ENCODE peak calls at places on chromosome 1, in six cellular contexts. T is stomach, O is transverse colon, Z is suprapubic skin, L is K562, I is GM12878. S is an unnamed sample.

GRCh38 chr1:41683681-41684500 is 199.4 kb upstream of the EDN2 start:
- DNase-seq in I (no peak), T (no peak), O (no peak), L (peak; percentile 26), Z (no peak), S (no peak)

GRCh38 chr1:155307247-155307740 is 1.4 kb upstream of the FDPS start:
- DNase-seq in Z (no peak), O (no peak), L (peak; percentile 81), I (no peak), T (no peak), S (no peak)

GRCh38 chr1:224287714-224288113 is 42.3 kb downstream of the NVL start:
- DNase-seq in I (no peak), T (no peak), O (no peak), L (no peak), Z (no peak), S (peak; percentile 12)

GRCh38 chr1:4117196-4117595 is 217.1 kb upstream of the C1orf174 start:
- DNase-seq in Z (peak; percentile 13), O (no peak), L (no peak), T (no peak), I (no peak), S (no peak)

GRCh38 chr1:109527098-109527811 is 12.4 kb upstream of the GPR61 start:
- DNase-seq in T (no peak), O (no peak), L (no peak), I (no peak), Z (no peak), S (no peak)

GRCh38 chr1:167517535-167518330 is 596 bp downstream of the CD247 start:
- DNase-seq in I (no peak), O (peak; percentile 22), T (no peak), L (peak; percentile 79), Z (no peak), S (no peak)

GRCh38 chr1:33763406-33763805 is 100.5 kb upstream of the HMGB4 start:
- DNase-seq in Z (no peak), O (no peak), L (no peak), T (no peak), I (no peak), S (no peak)

GRCh38 chr1:43543567-43543966 is 12.9 kb downstream of the PTPRF start:
- DNase-seq in I (no peak), Z (no peak), O (no peak), L (no peak), T (no peak), S (no peak)

GRCh38 chr1:20192364-20192763 is 6.0 kb upstream of the PLA2G2C start:
- DNase-seq in I (no peak), T (no peak), Z (no peak), O (no peak), L (no peak), S (no peak)

GRCh38 chr1:54053745-54054437 is 483 bp downstream of the TCEANC2 start:
- DNase-seq in Z (no peak), T (no peak), L (peak; percentile 48), I (no peak), O (no peak), S (no peak)

GRCh38 chr1:204146965-204147364 is 4.9 kb downstream of the ETNK2 start:
- DNase-seq in Z (no peak), L (no peak), T (no peak), O (no peak), I (no peak), S (no peak)

GRCh38 chr1:47859092-47859743 is 138.0 kb downstream of the TRABD2B start:
- DNase-seq in T (no peak), L (no peak), I (no peak), Z (no peak), O (no peak), S (no peak)

GRCh38 chr1:204074274-204075115 is 1.6 kb downstream of the SOX13 start:
- DNase-seq in I (no peak), Z (peak; percentile 78), O (peak; percentile 81), L (no peak), T (peak; percentile 58), S (no peak)

GRCh38 chr1:44799770-44800584 is at the start of gene PLK3:
- DNase-seq in Z (peak; percentile 99), T (peak; percentile 98), L (peak; percentile 99), I (peak; percentile 91), O (peak; percentile 99), S (peak; percentile 99)
- TF ChIP-seq POLR2AphosphoS5 in Z (peak; percentile 91), T (peak; percentile 93), L (peak; percentile 85), I (peak; percentile 88), O (peak; percentile 89), S (peak; percentile 85)

GRCh38 chr1:9821710-9822109 is 2.1 kb downstream of the CLSTN1 start:
- DNase-seq in L (no peak), O (no peak), I (no peak), Z (no peak), T (no peak), S (no peak)
- H3K4me1 ChIP-seq in L (peaks cover 23% of the 10 kb centered on the region), O (peaks cover 15% of the 10 kb centered on the region), I (peaks cover 26% of the 10 kb centered on the region), Z (peaks cover 58% of the 10 kb centered on the region), T (peaks cover 30% of the 10 kb centered on the region), S (peaks cover 23% of the 10 kb centered on the region)

DNA sequence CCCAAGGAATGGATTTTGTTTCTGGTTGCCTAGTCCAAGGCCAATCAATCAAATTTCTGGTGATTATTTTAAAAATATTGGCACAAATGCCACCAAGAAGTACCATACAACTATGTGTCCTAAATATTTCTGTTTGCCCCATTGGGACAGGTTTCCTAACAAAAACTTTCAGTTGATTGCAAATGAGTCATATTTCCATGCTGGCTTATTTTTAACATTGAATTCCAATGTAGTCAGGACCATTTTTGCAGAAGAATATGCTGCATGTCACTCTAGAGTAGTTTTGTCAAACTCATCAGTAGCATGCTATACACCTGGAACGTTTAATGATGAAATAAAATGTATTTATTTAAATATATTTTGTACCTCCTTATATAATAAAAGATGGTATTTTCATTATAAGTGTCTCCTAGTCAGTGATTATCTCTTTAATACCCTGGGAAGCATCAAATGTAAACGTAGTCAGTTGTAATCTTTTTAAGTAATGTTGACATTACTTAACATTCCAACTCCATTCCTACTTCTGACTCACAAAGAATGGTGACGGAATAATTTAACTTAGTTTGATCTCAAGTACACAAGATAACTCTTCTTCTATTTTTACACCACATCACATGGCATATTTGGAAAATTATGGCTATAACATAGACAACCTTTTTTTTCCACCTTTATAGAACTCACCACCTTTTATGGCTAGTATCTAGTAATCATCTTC is 39.0 kb upstream of the USH2A start:
- DNase-seq in L (no peak), Z (no peak), O (no peak), I (no peak), T (no peak), S (no peak)
- TF ChIP-seq EP300 in L (no peak), Z (no peak), O (no peak), I (no peak), T (no peak), S (no peak)

GRCh38 chr1:50077273-50077672 is 31.4 kb upstream of the ELAVL4 start:
- DNase-seq in T (no peak), O (no peak), L (no peak), Z (no peak), I (no peak), S (no peak)
- TF ChIP-seq POLR2AphosphoS5 in T (no peak), O (no peak), L (no peak), Z (no peak), I (no peak), S (no peak)

GRCh38 chr1:15189692-15190321 is 36.3 kb downstream of the TMEM51 start:
- DNase-seq in O (no peak), I (no peak), T (no peak), Z (no peak), L (no peak), S (no peak)

GRCh38 chr1:15187175-15187810 is 33.7 kb downstream of the TMEM51 start:
- DNase-seq in T (no peak), I (no peak), L (no peak), Z (no peak), O (peak; percentile 40), S (no peak)

GRCh38 chr1:15188145-15188544 is 34.6 kb downstream of the TMEM51 start:
- DNase-seq in O (no peak), Z (no peak), L (no peak), T (no peak), I (no peak), S (no peak)

GRCh38 chr1:15186846-15187151 is 33.3 kb downstream of the TMEM51 start:
- DNase-seq in O (no peak), L (no peak), T (no peak), I (no peak), Z (no peak), S (no peak)

GRCh38 chr1:15188678-15189077 is 35.1 kb downstream of the TMEM51 start:
- DNase-seq in T (no peak), Z (no peak), L (no peak), I (no peak), O (no peak), S (no peak)
- H3K4me1 ChIP-seq in T (peaks cover 54% of the 10 kb centered on the region), Z (no peaks in the 10 kb centered on the region), L (no peaks in the 10 kb centered on the region), I (no peaks in the 10 kb centered on the region), O (peaks cover 20% of the 10 kb centered on the region), S (peaks cover 27% of the 10 kb centered on the region)

DNA sequence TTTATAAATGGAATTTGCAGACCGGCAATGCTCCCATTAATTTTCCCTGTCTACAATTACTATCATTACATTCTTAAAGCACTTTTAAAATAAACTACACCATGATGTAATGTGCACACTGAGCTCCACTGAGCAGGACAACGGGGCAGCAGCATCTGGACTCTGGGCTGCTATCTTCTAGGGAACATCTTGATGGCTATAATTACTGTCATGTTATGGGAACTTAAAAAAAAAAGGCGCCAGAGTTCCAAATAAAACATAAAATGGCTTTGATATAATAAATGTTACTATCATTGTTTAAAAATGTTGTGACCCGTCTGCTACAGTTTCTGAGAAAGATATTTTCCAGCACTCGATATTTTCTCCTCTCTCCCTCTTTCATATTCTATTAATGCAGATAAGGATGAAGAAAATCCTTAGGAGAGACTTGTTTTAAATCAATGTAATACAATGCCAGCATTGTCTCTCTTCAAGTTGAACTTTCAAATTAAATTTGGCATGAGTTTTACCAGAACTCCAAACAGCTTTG is 150.9 kb downstream of the HLX start:
- DNase-seq in O (no peak), I (no peak), T (no peak), Z (no peak), L (no peak), S (no peak)
- TF ChIP-seq EP300 in O (no peak), I (no peak), T (no peak), Z (no peak), L (no peak), S (no peak)

GRCh38 chr1:245301921-245302320 is 147.1 kb downstream of the KIF26B start:
- DNase-seq in I (no peak), O (no peak), L (no peak), T (no peak), Z (no peak), S (no peak)
- TF ChIP-seq POLR2AphosphoS5 in I (no peak), O (no peak), L (no peak), T (no peak), Z (no peak), S (no peak)

GRCh38 chr1:6124746-6125365 is 55.3 kb downstream of the CHD5 start:
- DNase-seq in L (no peak), T (no peak), I (no peak), O (no peak), Z (no peak), S (no peak)

GRCh38 chr1:6125366-6125765 is 54.8 kb downstream of the CHD5 start:
- DNase-seq in I (no peak), T (no peak), O (no peak), Z (no peak), L (no peak), S (no peak)

GRCh38 chr1:6124341-6124740 is 55.8 kb downstream of the CHD5 start:
- DNase-seq in T (no peak), I (no peak), O (no peak), L (no peak), Z (no peak), S (no peak)

GRCh38 chr1:6123083-6123482 is 57.0 kb downstream of the CHD5 start:
- DNase-seq in L (no peak), Z (no peak), I (no peak), T (no peak), O (no peak), S (no peak)

GRCh38 chr1:6123816-6124215 is 56.3 kb downstream of the CHD5 start:
- DNase-seq in L (no peak), Z (no peak), O (no peak), T (no peak), I (no peak), S (no peak)
- H3K4me1 ChIP-seq in L (peaks cover 49% of the 10 kb centered on the region), Z (peaks cover 6% of the 10 kb centered on the region), O (no peaks in the 10 kb centered on the region), T (peaks cover 6% of the 10 kb centered on the region), I (no peaks in the 10 kb centered on the region), S (peaks cover 10% of the 10 kb centered on the region)

S was measured in esophagus muscularis mucosa.